ENCODE peak calls at places on chromosomes 12 and 14, in nine cellular contexts. U is Peyer's patch; Q is astrocyte; H is adipocyte; V is effector memory CD4-positive, alpha-beta T cell; C is stomach; F is fibroblast of lung; D is left lung; P is body of pancreas. A is an unnamed sample.

GRCh38 chr12:31005944-31006361 is 67.7 kb upstream of the DDX11 start:
- DNase-seq in C (no peak), U (peak; percentile 29), P (no peak), D (peak; percentile 27), H (peak; percentile 57), F (peak; percentile 54), Q (peak; percentile 70), V (no peak), A (no peak)

GRCh38 chr12:89768586-89769482 is 60.2 kb upstream of the ATP2B1 start:
- DNase-seq in F (peak; percentile 98), V (no peak), Q (peak; percentile 86), U (no peak), H (peak; percentile 89), D (peak; percentile 47), P (peak; percentile 33), C (no peak), A (no peak)

GRCh38 chr12:27542628-27543027 is 18.6 kb downstream of the PPFIBP1 start:
- DNase-seq in H (peak; percentile 91), C (no peak), V (no peak), U (no peak), D (no peak), Q (peak; percentile 97), P (no peak), F (peak; percentile 90), A (no peak)

GRCh38 chr14:104757238-104757585 is 4.3 kb downstream of the SIVA1 start:
- DNase-seq in V (no peak), F (no peak), C (no peak), U (no peak), H (no peak), D (no peak), Q (no peak), P (no peak), A (no peak)

GRCh38 chr12:7832059-7832696 is 40.5 kb downstream of the SLC2A14 start:
- DNase-seq in P (peak; percentile 48), Q (peak; percentile 43), F (peak; percentile 65), H (peak; percentile 69), D (peak; percentile 42), U (no peak), C (no peak), V (peak; percentile 1), A (no peak)

GRCh38 chr14:49615776-49616175 is 4.7 kb downstream of the RPL36AL start:
- DNase-seq in C (no peak), P (no peak), U (no peak), Q (no peak), H (no peak), D (no peak), F (no peak), V (no peak), A (no peak)

GRCh38 chr12:6952121-6952859 is 1.1 kb downstream of the PTPN6 start:
- DNase-seq in D (peak; percentile 32), P (no peak), Q (no peak), U (peak; percentile 48), H (no peak), F (no peak), V (no peak), C (no peak), A (no peak)

GRCh38 chr14:93010543-93011541 is 87.9 kb downstream of the CHGA start:
- DNase-seq in U (no peak), F (no peak), H (no peak), C (no peak), D (no peak), Q (no peak), V (no peak), P (peak; percentile 44), A (no peak)

GRCh38 chr14:50407089-50407813 is 10.6 kb upstream of the CDKL1 start:
- DNase-seq in H (no peak), D (no peak), Q (peak; percentile 10), P (peak; percentile 22), F (peak; percentile 20), V (no peak), U (no peak), C (no peak), A (no peak)

GRCh38 chr14:80275208-80275850 is 64.0 kb upstream of the DIO2 start:
- DNase-seq in P (no peak), V (no peak), H (peak; percentile 45), Q (peak; percentile 83), C (no peak), U (no peak), D (no peak), F (peak; percentile 14), A (no peak)

GRCh38 chr14:55556929-55557623 is 22.9 kb upstream of the KTN1 start:
- DNase-seq in P (peak; percentile 85), Q (peak; percentile 95), D (peak; percentile 74), H (peak; percentile 92), C (peak; percentile 89), U (no peak), V (no peak), F (peak; percentile 90), A (no peak)

GRCh38 chr14:100417466-100417865 is 94.3 kb downstream of the SLC25A47 start:
- DNase-seq in Q (peak; percentile 93), P (peak; percentile 86), U (peak; percentile 83), C (peak; percentile 57), D (no peak), F (peak; percentile 92), H (peak; percentile 89), V (no peak), A (no peak)

GRCh38 chr14:70563417-70563816 is 28.6 kb upstream of the ADAM20 start:
- DNase-seq in C (no peak), Q (no peak), U (no peak), H (no peak), F (no peak), D (no peak), P (no peak), V (no peak), A (no peak)

GRCh38 chr12:98751580-98752115 is 106.6 kb downstream of the APAF1 start:
- DNase-seq in F (no peak), C (no peak), D (no peak), Q (no peak), V (no peak), H (no peak), P (no peak), U (no peak), A (no peak)

GRCh38 chr12:69613351-69613750 is 2.6 kb upstream of the LRRC10 start:
- DNase-seq in F (no peak), Q (no peak), V (no peak), P (no peak), C (no peak), H (no peak), U (no peak), D (no peak), A (no peak)

DNA sequence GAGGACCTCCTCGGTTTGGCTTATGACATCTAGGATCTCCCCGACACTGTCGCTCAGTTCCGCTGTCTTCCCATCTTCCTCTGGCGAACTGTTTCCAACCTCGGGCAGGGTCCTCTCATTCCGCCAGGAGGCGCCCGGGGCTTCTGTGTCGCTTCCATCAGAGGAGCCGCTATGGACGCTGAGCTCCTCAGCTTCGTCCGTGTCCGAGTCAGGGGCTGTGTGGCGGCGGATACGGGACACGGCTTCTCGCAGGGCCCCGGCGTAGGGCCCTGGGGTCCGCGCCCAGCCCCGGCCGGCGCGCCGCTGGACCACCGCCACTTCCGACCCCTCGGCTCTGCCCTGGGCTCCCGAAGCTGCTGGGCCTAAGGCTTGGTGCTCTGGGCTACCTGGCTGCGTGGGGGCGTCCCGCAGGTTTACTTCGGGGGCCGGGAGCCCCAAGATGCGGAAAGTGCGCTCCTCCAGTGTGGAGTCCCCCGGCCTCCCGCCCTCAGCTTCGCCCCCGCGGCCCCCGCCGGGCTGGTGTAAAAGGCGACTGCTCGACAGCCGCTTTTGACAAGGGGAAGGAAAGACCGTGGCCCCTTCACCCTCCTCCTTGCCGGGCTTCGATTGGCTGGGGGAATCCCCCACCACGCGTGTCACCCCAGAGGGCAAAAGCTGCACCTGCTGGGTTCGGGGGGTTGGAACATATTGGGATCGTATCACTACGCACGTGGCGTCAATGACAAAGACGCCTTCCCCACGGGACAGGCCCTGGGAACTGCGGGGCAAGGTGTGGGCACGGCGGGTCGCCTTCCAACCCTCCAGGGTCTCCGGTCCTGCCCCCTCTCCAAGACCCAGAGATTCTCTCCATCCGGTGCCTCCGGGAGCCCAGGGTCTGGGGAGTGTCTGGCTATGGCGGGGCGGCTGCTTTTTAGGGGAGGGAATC is 2.1 kb downstream of the DDN start:
- DNase-seq in V (peak; percentile 55), H (peak; percentile 87), C (peak; percentile 81), U (peak; percentile 85), P (peak; percentile 79), Q (peak; percentile 37), D (peak; percentile 84), F (peak; percentile 68), A (no peak)
- H3K4me1 ChIP-seq in V (peaks cover 46% of the 10 kb centered on the region), H (peaks cover 18% of the 10 kb centered on the region), C (peaks cover 49% of the 10 kb centered on the region), U (peaks cover 34% of the 10 kb centered on the region), P (peaks cover 37% of the 10 kb centered on the region), Q (peaks cover 44% of the 10 kb centered on the region), D (peaks cover 17% of the 10 kb centered on the region), F (peaks cover 14% of the 10 kb centered on the region), A (peaks cover 28% of the 10 kb centered on the region)

GRCh38 chr14:22509036-22509709 is 79.9 kb downstream of the DAD1 start:
- DNase-seq in D (no peak), C (no peak), P (no peak), Q (no peak), U (no peak), F (no peak), H (no peak), V (no peak), A (no peak)
- H3K36me3 ChIP-seq in D (no peaks in the 10 kb centered on the region), C (no peaks in the 10 kb centered on the region), P (no peaks in the 10 kb centered on the region), Q (no peaks in the 10 kb centered on the region), U (no peaks in the 10 kb centered on the region), F (no peaks in the 10 kb centered on the region), H (no peaks in the 10 kb centered on the region), V (peaks cover 13% of the 10 kb centered on the region), A (no peaks in the 10 kb centered on the region)

GRCh38 chr12:97513921-97514320 is 51.3 kb downstream of the RMST start:
- DNase-seq in C (no peak), U (no peak), D (no peak), P (no peak), V (no peak), Q (no peak), F (no peak), H (no peak), A (no peak)

DNA sequence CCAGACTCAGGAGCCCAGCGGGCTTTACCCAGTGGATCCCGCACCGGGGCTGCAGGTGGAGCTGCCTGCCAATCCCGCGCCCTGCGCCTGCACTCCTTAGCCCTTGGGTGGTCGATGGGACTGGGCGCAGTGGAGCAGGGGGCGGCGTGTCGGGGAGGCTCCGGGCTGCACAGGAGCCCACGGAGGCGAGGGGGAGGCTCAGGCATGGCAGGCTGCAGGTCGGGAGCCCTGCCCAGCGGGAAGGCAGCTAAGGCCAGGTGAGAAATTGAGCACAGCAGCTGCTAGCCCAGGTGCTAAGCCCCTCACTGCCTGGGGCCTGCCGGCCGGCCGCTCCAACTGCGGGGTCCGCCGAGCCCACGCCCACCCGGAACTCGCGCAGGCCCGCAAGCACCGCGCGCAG is 50.1 kb downstream of the RMST start:
- DNase-seq in D (no peak), U (no peak), P (no peak), C (no peak), Q (no peak), F (no peak), V (no peak), H (no peak), A (no peak)
- H3K4me3 ChIP-seq in D (no peak overlapping the region), U (no peak overlapping the region), P (no peak overlapping the region), C (no peak overlapping the region), Q (no peak overlapping the region), F (no peak overlapping the region), V (no peak overlapping the region), H (no peak overlapping the region), A (no peak overlapping the region)

DNA sequence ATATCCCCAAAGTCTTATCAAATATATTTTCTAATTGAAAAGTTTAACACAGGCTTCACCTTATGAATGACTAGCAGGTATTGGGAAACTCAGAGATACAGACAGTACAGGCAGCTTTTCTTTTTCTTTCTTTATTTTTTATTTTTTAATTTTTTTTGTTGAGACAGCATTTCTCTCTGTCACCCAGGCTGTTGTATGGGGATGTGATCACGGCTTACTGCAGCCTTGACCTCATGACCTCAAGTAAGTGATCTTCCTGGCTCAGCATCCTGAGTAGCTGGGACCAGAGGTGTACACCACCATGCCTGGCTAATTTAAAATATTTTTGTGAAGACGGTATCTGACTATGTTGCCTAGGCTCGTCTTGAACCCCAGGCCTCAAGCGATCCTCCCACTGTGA is 85.0 kb downstream of the BRMS1L start:
- DNase-seq in H (no peak), D (no peak), C (no peak), Q (no peak), F (no peak), P (no peak), U (no peak), V (no peak), A (no peak)
- H3K4me1 ChIP-seq in H (no peaks in the 10 kb centered on the region), D (no peaks in the 10 kb centered on the region), C (no peaks in the 10 kb centered on the region), Q (no peaks in the 10 kb centered on the region), F (no peaks in the 10 kb centered on the region), P (no peaks in the 10 kb centered on the region), U (no peaks in the 10 kb centered on the region), V (no peaks in the 10 kb centered on the region), A (no peaks in the 10 kb centered on the region)